ENCODE peak calls at places on chromosome 4, in four cellular contexts. One of them, this sample, is unnamed.

GRCh38 chr4:95045429-95045828 is 287.7 kb downstream of the BMPR1B start:
- DNase-seq in heart right ventricle: no peak
- DNase-seq in keratinocyte: no peak
- DNase-seq in fibroblast of mammary gland: no peak
- DNase-seq in this sample: peak

GRCh38 chr4:74203467-74203866 is 45.5 kb downstream of the MTHFD2L start:
- DNase-seq in heart right ventricle: no peak
- DNase-seq in keratinocyte: no peak
- DNase-seq in fibroblast of mammary gland: no peak
- DNase-seq in this sample: no peak

GRCh38 chr4:31106419-31106818 is 386.2 kb downstream of the PCDH7 start:
- DNase-seq in heart right ventricle: no peak
- DNase-seq in keratinocyte: no peak
- DNase-seq in fibroblast of mammary gland: no peak
- DNase-seq in this sample: no peak

GRCh38 chr4:111630705-111631104 is 514.5 kb upstream of the FAM241A start:
- DNase-seq in heart right ventricle: no peak
- DNase-seq in keratinocyte: no peak
- DNase-seq in fibroblast of mammary gland: peak
- DNase-seq in this sample: peak

GRCh38 chr4:40190880-40191815 is 5.7 kb upstream of the RHOH start:
- DNase-seq in heart right ventricle: no peak
- DNase-seq in keratinocyte: no peak
- DNase-seq in fibroblast of mammary gland: peak
- DNase-seq in this sample: no peak

GRCh38 chr4:38856524-38857337 is at the start of gene TLR6:
- DNase-seq in heart right ventricle: no peak
- DNase-seq in keratinocyte: peak
- DNase-seq in fibroblast of mammary gland: peak
- DNase-seq in this sample: peak

GRCh38 chr4:54213001-54213400 is 16.1 kb upstream of the PDGFRA start:
- DNase-seq in heart right ventricle: no peak
- DNase-seq in keratinocyte: no peak
- DNase-seq in fibroblast of mammary gland: peak
- DNase-seq in this sample: no peak

GRCh38 chr4:16858275-16858752 is 40.1 kb downstream of the LDB2 start:
- DNase-seq in heart right ventricle: no peak
- DNase-seq in keratinocyte: no peak
- DNase-seq in fibroblast of mammary gland: peak
- DNase-seq in this sample: no peak

GRCh38 chr4:40833212-40833611 is 83.5 kb downstream of the NSUN7 start:
- DNase-seq in heart right ventricle: no peak
- DNase-seq in keratinocyte: no peak
- DNase-seq in fibroblast of mammary gland: no peak
- DNase-seq in this sample: no peak

DNA sequence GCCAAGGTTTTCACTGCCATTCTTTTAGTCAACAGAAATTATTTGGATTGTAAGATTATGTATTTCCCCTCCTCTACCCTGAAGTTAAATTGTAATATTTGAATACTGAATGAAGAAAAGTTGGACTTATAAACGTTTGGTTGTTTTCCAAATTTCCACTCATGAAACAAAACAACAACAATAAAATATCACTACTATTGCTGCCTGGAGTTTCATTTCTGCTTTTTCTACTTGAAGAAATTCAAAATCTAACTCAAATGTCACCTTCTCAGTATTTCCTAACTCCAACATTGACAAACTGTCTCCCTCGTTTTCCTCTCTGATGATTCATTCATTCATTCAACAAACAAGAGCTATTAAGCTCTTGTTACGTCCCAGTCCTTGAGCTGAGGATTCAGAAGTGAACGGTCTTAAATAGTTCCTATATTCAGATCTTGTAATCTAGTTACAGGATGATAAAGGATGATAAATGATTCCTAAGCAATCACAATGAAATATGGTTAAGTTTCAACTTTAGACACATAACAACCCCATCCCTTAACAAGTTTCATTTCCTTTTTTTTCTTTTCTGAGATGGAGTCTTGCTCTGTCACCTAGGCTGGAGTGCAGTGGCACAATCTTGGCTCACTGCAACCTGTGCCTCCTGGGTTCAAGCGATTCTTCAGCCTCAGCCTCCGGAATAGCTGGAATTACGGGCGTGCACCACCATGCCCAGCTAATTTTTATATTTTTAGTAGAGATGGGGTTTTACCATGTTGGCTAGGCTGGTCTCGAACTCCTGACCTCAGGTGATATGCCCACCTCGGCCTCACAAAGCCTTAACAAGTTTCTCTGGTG is 1.7 kb downstream of the SLC9B2 start:
- DNase-seq in heart right ventricle: no peak
- DNase-seq in keratinocyte: no peak
- DNase-seq in fibroblast of mammary gland: peak
- DNase-seq in this sample: peak
- H3K4me3 ChIP-seq in heart right ventricle: no peak
- H3K4me3 ChIP-seq in keratinocyte: peak
- H3K4me3 ChIP-seq in fibroblast of mammary gland: peak
- H3K4me3 ChIP-seq in this sample: no peak

GRCh38 chr4:109294006-109294405 is 8.5 kb downstream of the COL25A1 start:
- DNase-seq in heart right ventricle: no peak
- DNase-seq in keratinocyte: no peak
- DNase-seq in fibroblast of mammary gland: peak
- DNase-seq in this sample: no peak
- TF ChIP-seq CTCF in heart right ventricle: peak
- TF ChIP-seq CTCF in keratinocyte: peak
- TF ChIP-seq CTCF in fibroblast of mammary gland: peak
- TF ChIP-seq CTCF in this sample: peak

GRCh38 chr4:174834477-174834876 is 5.4 kb upstream of the GLRA3 start:
- DNase-seq in heart right ventricle: no peak
- DNase-seq in keratinocyte: no peak
- DNase-seq in fibroblast of mammary gland: no peak
- DNase-seq in this sample: no peak

GRCh38 chr4:174826660-174827059 is 2.4 kb downstream of the GLRA3 start:
- DNase-seq in heart right ventricle: no peak
- DNase-seq in keratinocyte: no peak
- DNase-seq in fibroblast of mammary gland: no peak
- DNase-seq in this sample: no peak

GRCh38 chr4:174828845-174829701 is at the start of gene GLRA3:
- DNase-seq in heart right ventricle: peak
- DNase-seq in keratinocyte: no peak
- DNase-seq in fibroblast of mammary gland: peak
- DNase-seq in this sample: peak
- H3K4me3 ChIP-seq in heart right ventricle: no peak
- H3K4me3 ChIP-seq in keratinocyte: no peak
- H3K4me3 ChIP-seq in fibroblast of mammary gland: peak
- H3K4me3 ChIP-seq in this sample: peak

GRCh38 chr4:1569461-1570151 is 114.5 kb downstream of the FAM53A start:
- DNase-seq in heart right ventricle: peak
- DNase-seq in keratinocyte: no peak
- DNase-seq in fibroblast of mammary gland: no peak
- DNase-seq in this sample: no peak
- TF ChIP-seq CTCF in heart right ventricle: no peak
- TF ChIP-seq CTCF in keratinocyte: no peak
- TF ChIP-seq CTCF in fibroblast of mammary gland: no peak
- TF ChIP-seq CTCF in this sample: no peak

GRCh38 chr4:174134361-174134760 is 149.1 kb downstream of the FBXO8 start:
- DNase-seq in heart right ventricle: no peak
- DNase-seq in keratinocyte: no peak
- DNase-seq in fibroblast of mammary gland: no peak
- DNase-seq in this sample: no peak
- H3K4me3 ChIP-seq in heart right ventricle: peak
- H3K4me3 ChIP-seq in keratinocyte: no peak
- H3K4me3 ChIP-seq in fibroblast of mammary gland: no peak
- H3K4me3 ChIP-seq in this sample: no peak

GRCh38 chr4:8238515-8239053 is 31.0 kb upstream of the HTRA3 start:
- DNase-seq in heart right ventricle: peak
- DNase-seq in keratinocyte: no peak
- DNase-seq in fibroblast of mammary gland: no peak
- DNase-seq in this sample: no peak
- TF ChIP-seq CTCF in heart right ventricle: peak
- TF ChIP-seq CTCF in keratinocyte: peak
- TF ChIP-seq CTCF in fibroblast of mammary gland: no peak
- TF ChIP-seq CTCF in this sample: peak

DNA sequence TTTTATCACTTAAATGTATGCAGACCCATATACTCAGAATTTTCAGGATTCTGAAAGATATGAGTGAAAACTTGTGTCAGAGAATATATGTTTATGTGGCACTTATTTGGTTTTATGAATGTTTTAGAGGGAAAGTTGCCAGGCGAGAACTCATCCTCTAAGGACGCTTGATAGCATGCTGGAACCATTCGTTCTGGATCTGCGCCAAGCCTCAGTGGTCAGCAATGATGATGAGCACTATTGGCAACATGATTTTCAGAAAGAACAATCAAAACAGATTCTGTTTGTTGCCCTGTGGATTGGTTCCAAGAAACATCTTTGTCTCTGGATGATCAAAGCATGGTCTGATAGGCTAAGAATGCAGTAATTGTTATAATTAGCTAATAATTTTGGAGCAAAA is 32.1 kb upstream of the RAPGEF2 start:
- DNase-seq in heart right ventricle: no peak
- DNase-seq in keratinocyte: no peak
- DNase-seq in fibroblast of mammary gland: peak
- DNase-seq in this sample: peak
- H3K4me3 ChIP-seq in heart right ventricle: no peak
- H3K4me3 ChIP-seq in keratinocyte: no peak
- H3K4me3 ChIP-seq in fibroblast of mammary gland: no peak
- H3K4me3 ChIP-seq in this sample: no peak

DNA sequence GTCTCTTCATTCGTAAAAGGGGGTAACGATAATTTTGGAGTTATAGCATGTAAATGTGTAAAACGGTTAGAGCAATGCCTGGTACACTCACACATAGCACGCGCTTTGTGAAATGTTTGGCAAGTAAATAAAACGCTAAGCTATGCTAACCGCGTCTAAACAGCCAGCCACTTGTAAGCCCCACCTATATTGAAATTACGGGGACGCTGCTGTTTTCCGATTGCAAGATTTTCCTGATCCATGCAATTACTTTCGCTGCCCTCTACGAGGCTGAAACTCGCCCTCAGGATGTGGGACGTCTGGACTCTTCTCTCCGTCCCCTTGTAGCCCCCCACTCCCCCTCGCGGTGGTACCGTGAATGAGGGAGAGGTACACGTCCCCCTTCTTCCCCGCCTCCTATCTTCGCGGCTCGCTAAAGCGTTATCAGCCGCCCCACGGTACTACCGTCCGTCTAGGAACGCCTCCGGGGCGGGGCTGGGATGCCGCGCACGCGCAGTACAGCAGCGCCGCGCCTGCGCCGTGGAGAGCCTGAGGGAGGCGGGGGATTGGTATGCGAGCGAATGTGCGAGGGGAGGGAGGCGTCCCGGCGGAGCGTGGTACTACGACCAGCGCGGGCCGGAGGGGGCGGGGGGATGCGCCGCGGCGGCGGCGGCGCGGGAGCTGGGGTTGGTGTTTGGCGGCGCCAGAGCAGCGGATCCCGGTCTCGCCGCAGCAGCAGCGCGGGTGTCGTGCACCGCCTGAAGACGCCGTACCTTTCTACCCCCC is at the start of gene STIM2:
- DNase-seq in heart right ventricle: peak
- DNase-seq in keratinocyte: peak
- DNase-seq in fibroblast of mammary gland: peak
- DNase-seq in this sample: peak
- TF ChIP-seq CTCF in heart right ventricle: peak
- TF ChIP-seq CTCF in keratinocyte: peak
- TF ChIP-seq CTCF in fibroblast of mammary gland: peak
- TF ChIP-seq CTCF in this sample: peak

DNA sequence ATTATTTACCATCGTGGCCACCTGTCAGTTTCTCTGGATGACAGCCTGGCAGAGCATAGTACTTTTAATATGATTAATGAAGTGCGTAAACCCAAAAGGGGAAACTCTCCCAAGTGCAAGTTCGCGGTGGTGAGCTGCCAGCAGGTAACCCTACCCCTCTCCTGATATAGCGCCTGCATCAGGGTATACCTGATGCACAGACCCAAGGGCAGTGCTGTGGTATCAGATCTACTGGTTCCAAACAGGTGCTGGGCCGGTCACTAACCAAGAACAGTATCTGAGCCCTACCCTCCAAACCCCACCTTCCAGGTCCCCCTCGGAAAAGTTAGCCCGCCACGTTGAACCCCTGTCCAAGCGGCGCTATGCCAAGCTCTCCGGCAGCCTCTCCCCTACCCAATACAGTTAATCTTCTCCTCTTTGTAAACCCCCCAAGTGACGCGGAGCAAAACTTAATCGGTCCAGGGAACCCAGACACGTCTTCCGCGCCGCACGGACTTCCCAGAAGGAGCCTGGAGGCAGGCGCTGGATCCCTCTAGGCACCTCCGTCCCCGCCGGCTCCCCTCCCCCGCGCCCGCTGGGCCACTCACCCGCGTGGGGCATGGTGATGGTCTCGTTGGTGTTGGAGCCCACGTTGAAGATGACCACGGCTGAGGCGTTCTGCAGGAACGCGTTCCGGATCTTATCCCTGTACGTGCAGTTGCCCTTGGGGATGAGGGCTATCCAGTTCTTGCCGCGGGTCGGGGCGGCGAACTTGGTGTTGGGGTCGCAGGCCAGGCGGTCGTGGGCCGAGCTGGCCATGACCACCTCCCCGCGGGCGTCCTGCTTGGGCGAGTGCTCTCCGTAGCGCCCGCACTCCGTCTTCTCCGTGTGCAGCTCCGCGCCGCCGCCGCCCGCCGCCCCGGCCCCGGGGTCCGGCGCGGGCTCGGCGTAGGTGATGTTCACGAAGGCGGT is 1.3 kb downstream of the RNF150 start:
- DNase-seq in heart right ventricle: peak
- DNase-seq in keratinocyte: no peak
- DNase-seq in fibroblast of mammary gland: no peak
- DNase-seq in this sample: no peak
- H3K4me3 ChIP-seq in heart right ventricle: peak
- H3K4me3 ChIP-seq in keratinocyte: peak
- H3K4me3 ChIP-seq in fibroblast of mammary gland: peak
- H3K4me3 ChIP-seq in this sample: peak

GRCh38 chr4:78056265-78057129 is 626 bp upstream of the FRAS1 start:
- DNase-seq in heart right ventricle: peak
- DNase-seq in keratinocyte: peak
- DNase-seq in fibroblast of mammary gland: peak
- DNase-seq in this sample: peak
- TF ChIP-seq CTCF in heart right ventricle: no peak
- TF ChIP-seq CTCF in keratinocyte: no peak
- TF ChIP-seq CTCF in fibroblast of mammary gland: no peak
- TF ChIP-seq CTCF in this sample: no peak